ENCODE peak calls at places on chromosomes 5 and 9, in four cellular contexts. H, E, I and J are unnamed samples.

GRCh38 chr9:129811967-129812363 is 9.0 kb downstream of the TOR1B start:
- DNase-seq in H (no peak), I (no peak), E (no peak), J (no peak)

GRCh38 chr9:36721846-36722588 is 149.3 kb downstream of the MELK start:
- DNase-seq in E (peak), H (no peak), I (no peak), J (no peak)

GRCh38 chr5:166979576-166979975 is 1311.9 kb upstream of the WWC1 start:
- DNase-seq in H (no peak), I (no peak), E (no peak), J (no peak)

GRCh38 chr9:96441798-96442445 is 8.0 kb upstream of the HABP4 start:
- DNase-seq in E (no peak), H (peak), I (no peak), J (peak)

GRCh38 chr9:38244971-38245370 is 147.5 kb upstream of the ALDH1B1 start:
- DNase-seq in E (no peak), H (no peak), I (no peak), J (no peak)

GRCh38 chr5:178304016-178304415 is 71.4 kb upstream of the PHYKPL start:
- DNase-seq in I (no peak), E (no peak), H (no peak), J (no peak)

GRCh38 chr5:81545911-81546310 is 152.0 kb upstream of the ACOT12 start:
- DNase-seq in E (no peak), H (no peak), I (no peak), J (no peak)

GRCh38 chr5:56123531-56124243 is 109.4 kb downstream of the ANKRD55 start:
- DNase-seq in H (no peak), E (no peak), I (no peak), J (no peak)

GRCh38 chr9:36499156-36499886 is 73.4 kb upstream of the MELK start:
- DNase-seq in I (no peak), H (no peak), E (no peak), J (no peak)

GRCh38 chr5:112533315-112533867 is 114.3 kb upstream of the EPB41L4A start:
- DNase-seq in H (no peak), I (no peak), E (no peak), J (no peak)